ENCODE peak calls at places on chromosomes 5 and 9, in four cellular contexts. One of them, this sample, is unnamed.

GRCh38 chr5:38796000-38796738 is 49.6 kb upstream of the OSMR start:
- DNase-seq in B cell: no peak
- DNase-seq in kidney tubule cell: no peak
- DNase-seq in MM.1S: no peak
- DNase-seq in this sample: no peak

GRCh38 chr9:134328841-134329575 is 2.8 kb downstream of the RXRA start:
- DNase-seq in MM.1S: no peak
- DNase-seq in kidney tubule cell: no peak
- DNase-seq in B cell: no peak
- DNase-seq in this sample: no peak

GRCh38 chr5:77955577-77955976 is 179.4 kb upstream of the TBCA start:
- DNase-seq in B cell: no peak
- DNase-seq in kidney tubule cell: no peak
- DNase-seq in MM.1S: no peak
- DNase-seq in this sample: no peak

GRCh38 chr9:14029811-14030210 is 284.1 kb downstream of the NFIB start:
- DNase-seq in B cell: no peak
- DNase-seq in MM.1S: no peak
- DNase-seq in kidney tubule cell: no peak
- DNase-seq in this sample: no peak

GRCh38 chr5:176652136-176652535 is 4.9 kb downstream of the TSPAN17 start:
- DNase-seq in MM.1S: no peak
- DNase-seq in B cell: no peak
- DNase-seq in kidney tubule cell: no peak
- DNase-seq in this sample: no peak

GRCh38 chr9:131697908-131698714 is 41.8 kb downstream of the RAPGEF1 start:
- DNase-seq in MM.1S: no peak
- DNase-seq in kidney tubule cell: peak
- DNase-seq in B cell: no peak
- DNase-seq in this sample: no peak

GRCh38 chr9:86406366-86406765 is 52.2 kb upstream of the TUT7 start:
- DNase-seq in B cell: no peak
- DNase-seq in MM.1S: no peak
- DNase-seq in kidney tubule cell: peak
- DNase-seq in this sample: no peak

GRCh38 chr5:136012041-136012804 is 16.6 kb upstream of the TGFBI start:
- DNase-seq in B cell: no peak
- DNase-seq in kidney tubule cell: peak
- DNase-seq in MM.1S: no peak
- DNase-seq in this sample: no peak

GRCh38 chr5:61275841-61276240 is 56.2 kb upstream of the ZSWIM6 start:
- DNase-seq in MM.1S: no peak
- DNase-seq in B cell: no peak
- DNase-seq in kidney tubule cell: peak
- DNase-seq in this sample: peak

GRCh38 chr9:107439991-107440456 is 49.5 kb downstream of the KLF4 start:
- DNase-seq in B cell: no peak
- DNase-seq in MM.1S: no peak
- DNase-seq in kidney tubule cell: no peak
- DNase-seq in this sample: no peak

GRCh38 chr5:164188733-164189148 is 683.3 kb downstream of the MAT2B start:
- DNase-seq in MM.1S: no peak
- DNase-seq in kidney tubule cell: no peak
- DNase-seq in B cell: no peak
- DNase-seq in this sample: no peak

GRCh38 chr9:130174920-130175321 is 2.7 kb downstream of the NCS1 start:
- DNase-seq in B cell: peak
- DNase-seq in MM.1S: no peak
- DNase-seq in kidney tubule cell: no peak
- DNase-seq in this sample: no peak

GRCh38 chr9:95202076-95202681 is 115.3 kb downstream of the FANCC start:
- DNase-seq in MM.1S: no peak
- DNase-seq in kidney tubule cell: no peak
- DNase-seq in B cell: no peak
- DNase-seq in this sample: no peak

GRCh38 chr9:120348951-120349429 is 231.0 kb downstream of the CDK5RAP2 start:
- DNase-seq in MM.1S: no peak
- DNase-seq in B cell: no peak
- DNase-seq in kidney tubule cell: peak
- DNase-seq in this sample: peak

GRCh38 chr5:53133020-53133419 is 23.5 kb upstream of the MOCS2 start:
- DNase-seq in B cell: no peak
- DNase-seq in MM.1S: no peak
- DNase-seq in kidney tubule cell: no peak
- DNase-seq in this sample: no peak

GRCh38 chr5:150136290-150136689 is 19.4 kb downstream of the PDGFRB start:
- DNase-seq in kidney tubule cell: no peak
- DNase-seq in B cell: no peak
- DNase-seq in MM.1S: no peak
- DNase-seq in this sample: no peak

GRCh38 chr5:102090770-102091169 is 205.3 kb downstream of the SLCO4C1 start:
- DNase-seq in B cell: no peak
- DNase-seq in kidney tubule cell: peak
- DNase-seq in MM.1S: peak
- DNase-seq in this sample: peak

GRCh38 chr5:93349613-93350012 is 231.4 kb downstream of the NR2F1-AS1 start:
- DNase-seq in kidney tubule cell: no peak
- DNase-seq in B cell: no peak
- DNase-seq in MM.1S: no peak
- DNase-seq in this sample: no peak

GRCh38 chr9:92671323-92671722 is 1.4 kb upstream of the IPPK start:
- DNase-seq in kidney tubule cell: peak
- DNase-seq in B cell: no peak
- DNase-seq in MM.1S: no peak
- DNase-seq in this sample: no peak

GRCh38 chr5:158947831-158948230 is 151.9 kb downstream of the EBF1 start:
- DNase-seq in MM.1S: no peak
- DNase-seq in B cell: no peak
- DNase-seq in kidney tubule cell: no peak
- DNase-seq in this sample: no peak

GRCh38 chr5:125499969-125500368 is 753.5 kb upstream of the ZNF608 start:
- DNase-seq in MM.1S: no peak
- DNase-seq in kidney tubule cell: no peak
- DNase-seq in B cell: no peak
- DNase-seq in this sample: no peak

GRCh38 chr5:317086-317811 is 4.3 kb upstream of the AHRR start:
- DNase-seq in kidney tubule cell: no peak
- DNase-seq in B cell: peak
- DNase-seq in MM.1S: no peak
- DNase-seq in this sample: peak

GRCh38 chr5:9546973-9547947 is 1.4 kb upstream of the SEMA5A start:
- DNase-seq in MM.1S: no peak
- DNase-seq in B cell: no peak
- DNase-seq in kidney tubule cell: peak
- DNase-seq in this sample: no peak

GRCh38 chr5:144122641-144123040 is 47.8 kb downstream of the YIPF5 start:
- DNase-seq in kidney tubule cell: no peak
- DNase-seq in B cell: no peak
- DNase-seq in MM.1S: no peak
- DNase-seq in this sample: no peak

GRCh38 chr9:18238254-18238653 is 235.7 kb upstream of the ADAMTSL1 start:
- DNase-seq in kidney tubule cell: peak
- DNase-seq in B cell: no peak
- DNase-seq in MM.1S: no peak
- DNase-seq in this sample: no peak

GRCh38 chr9:137749511-137749910 is 128.1 kb upstream of the CACNA1B start:
- DNase-seq in B cell: no peak
- DNase-seq in kidney tubule cell: no peak
- DNase-seq in MM.1S: no peak
- DNase-seq in this sample: no peak

GRCh38 chr9:122140368-122141193 is 19.0 kb downstream of the NDUFA8 start:
- DNase-seq in MM.1S: no peak
- DNase-seq in kidney tubule cell: no peak
- DNase-seq in B cell: no peak
- DNase-seq in this sample: no peak

GRCh38 chr5:168600409-168600808 is 21.2 kb upstream of the PANK3 start:
- DNase-seq in kidney tubule cell: no peak
- DNase-seq in MM.1S: no peak
- DNase-seq in B cell: no peak
- DNase-seq in this sample: no peak

GRCh38 chr5:43033845-43034590 is 6.1 kb downstream of the ANXA2R start:
- DNase-seq in kidney tubule cell: peak
- DNase-seq in B cell: no peak
- DNase-seq in MM.1S: no peak
- DNase-seq in this sample: no peak

GRCh38 chr5:42632501-42632900 is 124.1 kb upstream of the CCDC152 start:
- DNase-seq in MM.1S: peak
- DNase-seq in kidney tubule cell: no peak
- DNase-seq in B cell: no peak
- DNase-seq in this sample: peak

GRCh38 chr5:38595149-38595725 is 38.8 kb upstream of the LIFR start:
- DNase-seq in MM.1S: no peak
- DNase-seq in B cell: no peak
- DNase-seq in kidney tubule cell: peak
- DNase-seq in this sample: no peak

GRCh38 chr9:122031806-122032205 is 61.3 kb downstream of the TTLL11 start:
- DNase-seq in B cell: no peak
- DNase-seq in MM.1S: no peak
- DNase-seq in kidney tubule cell: peak
- DNase-seq in this sample: no peak

GRCh38 chr9:136327313-136327971 is at the start of gene GPSM1:
- DNase-seq in B cell: peak
- DNase-seq in kidney tubule cell: peak
- DNase-seq in MM.1S: no peak
- DNase-seq in this sample: no peak

GRCh38 chr5:149429839-149430721 is 51.0 kb upstream of the IL17B start:
- DNase-seq in kidney tubule cell: no peak
- DNase-seq in B cell: no peak
- DNase-seq in MM.1S: no peak
- DNase-seq in this sample: peak

GRCh38 chr5:38535845-38536244 is 20.6 kb downstream of the LIFR start:
- DNase-seq in kidney tubule cell: no peak
- DNase-seq in B cell: no peak
- DNase-seq in MM.1S: no peak
- DNase-seq in this sample: no peak

GRCh38 chr9:5529683-5530221 is 19.4 kb downstream of the PDCD1LG2 start:
- DNase-seq in B cell: peak
- DNase-seq in MM.1S: peak
- DNase-seq in kidney tubule cell: peak
- DNase-seq in this sample: peak

GRCh38 chr5:151745071-151745705 is 13.2 kb downstream of the ATOX1 start:
- DNase-seq in kidney tubule cell: peak
- DNase-seq in MM.1S: no peak
- DNase-seq in B cell: no peak
- DNase-seq in this sample: peak

GRCh38 chr9:96129698-96130097 is 172.3 kb downstream of the HSD17B3 start:
- DNase-seq in kidney tubule cell: no peak
- DNase-seq in B cell: no peak
- DNase-seq in MM.1S: no peak
- DNase-seq in this sample: no peak

GRCh38 chr9:127122176-127123151 is at the start of gene ANGPTL2:
- DNase-seq in kidney tubule cell: peak
- DNase-seq in MM.1S: no peak
- DNase-seq in B cell: peak
- DNase-seq in this sample: peak

This sample was measured in GM12865.